ENCODE peak calls at places on chromosomes 13 and 19, in four cellular contexts. One of them, this sample, is unnamed.

GRCh38 chr19:7540761-7541480 is 5.4 kb downstream of the PNPLA6 start:
- DNase-seq in RWPE1: peak
- DNase-seq in head of caudate nucleus: no peak
- DNase-seq in CD4-positive, alpha-beta memory T cell: no peak
- DNase-seq in this sample: no peak

GRCh38 chr19:4678881-4679379 is 8.8 kb upstream of the MYDGF start:
- DNase-seq in RWPE1: peak
- DNase-seq in head of caudate nucleus: no peak
- DNase-seq in CD4-positive, alpha-beta memory T cell: no peak
- DNase-seq in this sample: no peak

GRCh38 chr19:35155441-35155840 is 906 bp downstream of the FXYD5 start:
- DNase-seq in RWPE1: no peak
- DNase-seq in head of caudate nucleus: no peak
- DNase-seq in CD4-positive, alpha-beta memory T cell: no peak
- DNase-seq in this sample: no peak

GRCh38 chr13:50365683-50366391 is 350.6 kb downstream of the KCNRG start:
- DNase-seq in RWPE1: peak
- DNase-seq in head of caudate nucleus: no peak
- DNase-seq in CD4-positive, alpha-beta memory T cell: peak
- DNase-seq in this sample: peak

GRCh38 chr13:27792393-27793218 is at the start of gene GSX1:
- DNase-seq in RWPE1: peak
- DNase-seq in head of caudate nucleus: peak
- DNase-seq in CD4-positive, alpha-beta memory T cell: peak
- DNase-seq in this sample: peak

GRCh38 chr13:99083976-99084375 is 106.1 kb upstream of the DOCK9 start:
- DNase-seq in RWPE1: no peak
- DNase-seq in head of caudate nucleus: no peak
- DNase-seq in CD4-positive, alpha-beta memory T cell: no peak
- DNase-seq in this sample: no peak

GRCh38 chr19:57241181-57241580 is 749 bp downstream of the ZNF805 start:
- DNase-seq in RWPE1: no peak
- DNase-seq in head of caudate nucleus: no peak
- DNase-seq in CD4-positive, alpha-beta memory T cell: no peak
- DNase-seq in this sample: no peak

GRCh38 chr19:12872255-12872654 is 9.0 kb downstream of the DNASE2 start:
- DNase-seq in RWPE1: no peak
- DNase-seq in head of caudate nucleus: no peak
- DNase-seq in CD4-positive, alpha-beta memory T cell: no peak
- DNase-seq in this sample: peak

GRCh38 chr13:46342538-46342937 is 44.5 kb downstream of the RUBCNL start:
- DNase-seq in RWPE1: no peak
- DNase-seq in head of caudate nucleus: no peak
- DNase-seq in CD4-positive, alpha-beta memory T cell: no peak
- DNase-seq in this sample: no peak

GRCh38 chr13:69264362-69265334 is 843.0 kb upstream of the ATXN8OS start:
- DNase-seq in RWPE1: no peak
- DNase-seq in head of caudate nucleus: no peak
- DNase-seq in CD4-positive, alpha-beta memory T cell: no peak
- DNase-seq in this sample: no peak

GRCh38 chr19:49677232-49677881 is at the start of gene PRMT1:
- DNase-seq in RWPE1: no peak
- DNase-seq in head of caudate nucleus: no peak
- DNase-seq in CD4-positive, alpha-beta memory T cell: no peak
- DNase-seq in this sample: no peak

GRCh38 chr13:55439450-55439849 is 1701.3 kb upstream of the PRR20A start:
- DNase-seq in RWPE1: no peak
- DNase-seq in head of caudate nucleus: no peak
- DNase-seq in CD4-positive, alpha-beta memory T cell: no peak
- DNase-seq in this sample: no peak

GRCh38 chr19:377801-378581 is 31.0 kb downstream of the C2CD4C start:
- DNase-seq in RWPE1: no peak
- DNase-seq in head of caudate nucleus: no peak
- DNase-seq in CD4-positive, alpha-beta memory T cell: no peak
- DNase-seq in this sample: no peak

GRCh38 chr13:76856141-76856571 is 30.0 kb downstream of the KCTD12 start:
- DNase-seq in RWPE1: peak
- DNase-seq in head of caudate nucleus: no peak
- DNase-seq in CD4-positive, alpha-beta memory T cell: no peak
- DNase-seq in this sample: peak

GRCh38 chr19:55223291-55224037 is 5.1 kb downstream of the TMEM86B start:
- DNase-seq in RWPE1: no peak
- DNase-seq in head of caudate nucleus: no peak
- DNase-seq in CD4-positive, alpha-beta memory T cell: no peak
- DNase-seq in this sample: peak

GRCh38 chr13:43830481-43830873 is 43.7 kb upstream of the ENOX1 start:
- DNase-seq in RWPE1: peak
- DNase-seq in head of caudate nucleus: peak
- DNase-seq in CD4-positive, alpha-beta memory T cell: no peak
- DNase-seq in this sample: peak

GRCh38 chr19:19568802-19569756 is 31.0 kb downstream of the CILP2 start:
- DNase-seq in RWPE1: no peak
- DNase-seq in head of caudate nucleus: no peak
- DNase-seq in CD4-positive, alpha-beta memory T cell: no peak
- DNase-seq in this sample: peak

GRCh38 chr19:29795882-29796523 is 15.8 kb upstream of the CCNE1 start:
- DNase-seq in RWPE1: no peak
- DNase-seq in head of caudate nucleus: peak
- DNase-seq in CD4-positive, alpha-beta memory T cell: no peak
- DNase-seq in this sample: no peak

GRCh38 chr13:31922724-31923123 is 108.8 kb upstream of the FRY start:
- DNase-seq in RWPE1: no peak
- DNase-seq in head of caudate nucleus: no peak
- DNase-seq in CD4-positive, alpha-beta memory T cell: no peak
- DNase-seq in this sample: no peak

GRCh38 chr19:13974073-13974472 is 21.8 kb downstream of the DCAF15 start:
- DNase-seq in RWPE1: peak
- DNase-seq in head of caudate nucleus: no peak
- DNase-seq in CD4-positive, alpha-beta memory T cell: peak
- DNase-seq in this sample: peak

GRCh38 chr13:103772576-103772975 is 706.4 kb upstream of the SLC10A2 start:
- DNase-seq in RWPE1: no peak
- DNase-seq in head of caudate nucleus: no peak
- DNase-seq in CD4-positive, alpha-beta memory T cell: no peak
- DNase-seq in this sample: no peak

This sample was measured in trophoblast cell.